ENCODE peak calls at places on chromosomes 16 and 17, in six cellular contexts. One of them, this sample, is unnamed.
A peak's percentile ranks its signal among the peaks of the same experiment; 100 is the strongest.

GRCh38 chr16:28172331-28172730 is 39.4 kb downstream of the XPO6 start:
- DNase-seq in GM12878: no peak
- DNase-seq in K562: no peak
- DNase-seq in SK-N-SH: no peak
- DNase-seq in HCT116: no peak
- DNase-seq in H1: no peak
- DNase-seq in this sample: peak; percentile 28

GRCh38 chr17:50439008-50439407 is 13.0 kb downstream of the ACSF2 start:
- DNase-seq in HCT116: no peak
- DNase-seq in GM12878: no peak
- DNase-seq in H1: no peak
- DNase-seq in SK-N-SH: no peak
- DNase-seq in K562: no peak
- DNase-seq in this sample: no peak

GRCh38 chr17:55564077-55564476 is 52.8 kb upstream of the SMIM36 start:
- DNase-seq in K562: no peak
- DNase-seq in H1: no peak
- DNase-seq in SK-N-SH: no peak
- DNase-seq in GM12878: no peak
- DNase-seq in HCT116: no peak
- DNase-seq in this sample: no peak

GRCh38 chr16:78563905-78564304 is 464.5 kb downstream of the WWOX start:
- DNase-seq in SK-N-SH: no peak
- DNase-seq in H1: no peak
- DNase-seq in HCT116: no peak
- DNase-seq in GM12878: no peak
- DNase-seq in K562: no peak
- DNase-seq in this sample: peak; percentile 23

GRCh38 chr17:36936455-36936934 is 780 bp upstream of the LHX1 start:
- DNase-seq in SK-N-SH: peak; percentile 84
- DNase-seq in H1: no peak
- DNase-seq in HCT116: no peak
- DNase-seq in GM12878: no peak
- DNase-seq in K562: no peak
- DNase-seq in this sample: no peak

GRCh38 chr16:1342526-1343427 is 8.9 kb downstream of the TSR3 start:
- DNase-seq in SK-N-SH: peak; percentile 100
- DNase-seq in GM12878: peak; percentile 91
- DNase-seq in HCT116: peak; percentile 95
- DNase-seq in H1: peak; percentile 96
- DNase-seq in K562: peak; percentile 100
- DNase-seq in this sample: peak; percentile 99

GRCh38 chr17:80695979-80696378 is 151.3 kb downstream of the RPTOR start:
- DNase-seq in HCT116: no peak
- DNase-seq in SK-N-SH: peak; percentile 82
- DNase-seq in GM12878: no peak
- DNase-seq in K562: no peak
- DNase-seq in H1: no peak
- DNase-seq in this sample: no peak

GRCh38 chr16:47888142-47888541 is 267.7 kb downstream of the ABCC12 start:
- DNase-seq in K562: no peak
- DNase-seq in SK-N-SH: no peak
- DNase-seq in H1: peak; percentile 34
- DNase-seq in HCT116: no peak
- DNase-seq in GM12878: no peak
- DNase-seq in this sample: peak; percentile 8

GRCh38 chr17:49696233-49696761 is 11.5 kb downstream of the SLC35B1 start:
- DNase-seq in K562: no peak
- DNase-seq in HCT116: no peak
- DNase-seq in SK-N-SH: no peak
- DNase-seq in GM12878: peak; percentile 72
- DNase-seq in H1: no peak
- DNase-seq in this sample: no peak

GRCh38 chr17:66873962-66874361 is 39.0 kb downstream of the CACNG5 start:
- DNase-seq in SK-N-SH: no peak
- DNase-seq in H1: no peak
- DNase-seq in HCT116: no peak
- DNase-seq in K562: no peak
- DNase-seq in GM12878: no peak
- DNase-seq in this sample: no peak

GRCh38 chr17:3622977-3623594 is 13.0 kb downstream of the SHPK start:
- DNase-seq in GM12878: no peak
- DNase-seq in SK-N-SH: no peak
- DNase-seq in H1: no peak
- DNase-seq in K562: no peak
- DNase-seq in HCT116: no peak
- DNase-seq in this sample: no peak

GRCh38 chr16:17899141-17899540 is 428.4 kb upstream of the XYLT1 start:
- DNase-seq in SK-N-SH: peak; percentile 9
- DNase-seq in K562: no peak
- DNase-seq in HCT116: no peak
- DNase-seq in GM12878: no peak
- DNase-seq in H1: no peak
- DNase-seq in this sample: no peak

GRCh38 chr16:70702624-70703023 is 16.8 kb upstream of the MTSS2 start:
- DNase-seq in HCT116: no peak
- DNase-seq in K562: no peak
- DNase-seq in H1: no peak
- DNase-seq in SK-N-SH: no peak
- DNase-seq in GM12878: no peak
- DNase-seq in this sample: no peak

GRCh38 chr16:9709221-9709620 is 473.0 kb downstream of the GRIN2A start:
- DNase-seq in K562: no peak
- DNase-seq in SK-N-SH: no peak
- DNase-seq in H1: no peak
- DNase-seq in GM12878: no peak
- DNase-seq in HCT116: no peak
- DNase-seq in this sample: no peak

GRCh38 chr16:1696863-1697262 is 9.1 kb upstream of the MAPK8IP3 start:
- DNase-seq in K562: no peak
- DNase-seq in SK-N-SH: no peak
- DNase-seq in GM12878: no peak
- DNase-seq in HCT116: no peak
- DNase-seq in H1: no peak
- DNase-seq in this sample: peak; percentile 75

GRCh38 chr16:19963306-19963705 is 78.7 kb upstream of the GPRC5B start:
- DNase-seq in SK-N-SH: no peak
- DNase-seq in HCT116: no peak
- DNase-seq in H1: no peak
- DNase-seq in K562: no peak
- DNase-seq in GM12878: no peak
- DNase-seq in this sample: no peak

GRCh38 chr17:1878419-1879121 is 48.8 kb downstream of the RPA1 start:
- DNase-seq in HCT116: no peak
- DNase-seq in GM12878: no peak
- DNase-seq in H1: no peak
- DNase-seq in SK-N-SH: no peak
- DNase-seq in K562: no peak
- DNase-seq in this sample: no peak

DNA sequence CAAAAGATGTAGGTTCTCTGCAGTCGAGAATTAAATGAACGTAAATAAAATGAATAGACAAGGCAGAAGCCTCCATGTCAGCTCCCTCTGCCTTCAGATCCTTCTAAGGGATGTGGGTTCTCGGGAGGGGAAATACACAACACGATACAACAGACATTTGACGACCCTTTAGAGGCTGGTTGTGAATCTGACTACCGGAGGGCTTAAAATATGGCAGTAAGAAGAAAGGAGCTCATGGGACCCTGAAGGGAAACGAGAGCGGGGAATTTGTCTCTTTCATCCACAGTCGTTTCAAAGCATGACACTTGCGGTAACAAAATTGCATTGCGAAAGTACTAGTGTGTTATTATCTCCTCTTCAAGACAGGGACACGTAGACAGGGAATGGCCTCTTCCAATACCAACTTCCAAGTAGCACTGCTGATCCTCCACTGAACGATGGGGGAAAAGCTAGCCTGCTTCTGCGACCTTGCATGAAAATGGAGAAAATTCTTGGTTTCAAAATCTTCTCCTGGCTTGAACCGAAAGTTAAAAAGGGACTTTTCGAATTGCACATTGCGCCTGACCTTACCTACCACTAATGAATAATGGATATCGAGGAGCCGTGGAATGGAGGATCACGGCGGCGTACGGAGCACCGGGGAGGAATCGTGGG is 1.2 kb upstream of the TNRC6C start:
- DNase-seq in HCT116: no peak
- DNase-seq in H1: no peak
- DNase-seq in GM12878: peak; percentile 12
- DNase-seq in SK-N-SH: no peak
- DNase-seq in K562: no peak
- DNase-seq in this sample: no peak
- TF ChIP-seq JUND in HCT116: no peak
- TF ChIP-seq JUND in H1: no peak
- TF ChIP-seq JUND in GM12878: no peak
- TF ChIP-seq JUND in SK-N-SH: no peak
- TF ChIP-seq JUND in K562: no peak
- TF ChIP-seq JUND in this sample: no peak

GRCh38 chr17:69710926-69711325 is 296.4 kb downstream of the MAP2K6 start:
- DNase-seq in HCT116: no peak
- DNase-seq in H1: no peak
- DNase-seq in K562: no peak
- DNase-seq in SK-N-SH: no peak
- DNase-seq in GM12878: no peak
- DNase-seq in this sample: no peak

GRCh38 chr17:69713815-69714214 is 299.3 kb downstream of the MAP2K6 start:
- DNase-seq in SK-N-SH: no peak
- DNase-seq in HCT116: no peak
- DNase-seq in H1: no peak
- DNase-seq in GM12878: no peak
- DNase-seq in K562: no peak
- DNase-seq in this sample: no peak

GRCh38 chr17:69709441-69709840 is 294.9 kb downstream of the MAP2K6 start:
- DNase-seq in K562: no peak
- DNase-seq in GM12878: no peak
- DNase-seq in SK-N-SH: no peak
- DNase-seq in H1: no peak
- DNase-seq in HCT116: no peak
- DNase-seq in this sample: no peak

GRCh38 chr17:69712801-69713311 is 298.4 kb downstream of the MAP2K6 start:
- DNase-seq in H1: no peak
- DNase-seq in GM12878: no peak
- DNase-seq in HCT116: no peak
- DNase-seq in SK-N-SH: no peak
- DNase-seq in K562: no peak
- DNase-seq in this sample: no peak

DNA sequence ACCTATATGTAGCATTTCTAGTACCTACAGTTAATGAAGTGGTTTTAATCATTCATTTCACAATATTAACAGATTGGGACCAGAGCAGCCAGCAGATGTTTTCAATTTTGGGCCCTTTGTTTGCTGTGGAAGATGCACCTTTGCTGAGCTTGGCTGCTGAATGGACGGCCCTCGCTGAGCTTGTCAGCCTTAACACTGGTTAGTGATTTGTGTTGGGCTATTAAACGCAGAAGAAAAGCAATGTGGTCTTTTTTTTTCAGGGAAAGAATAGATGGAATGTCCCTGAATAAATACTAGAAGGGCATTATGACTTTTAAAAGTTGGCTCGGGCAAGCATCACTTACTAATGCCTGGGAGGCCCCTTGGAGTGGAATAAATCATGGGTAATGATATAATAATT is 297.0 kb downstream of the MAP2K6 start:
- DNase-seq in SK-N-SH: peak; percentile 14
- DNase-seq in GM12878: no peak
- DNase-seq in HCT116: no peak
- DNase-seq in H1: no peak
- DNase-seq in K562: no peak
- DNase-seq in this sample: no peak
- TF ChIP-seq JUND in SK-N-SH: no peak
- TF ChIP-seq JUND in GM12878: no peak
- TF ChIP-seq JUND in HCT116: no peak
- TF ChIP-seq JUND in H1: no peak
- TF ChIP-seq JUND in K562: no peak
- TF ChIP-seq JUND in this sample: no peak

DNA sequence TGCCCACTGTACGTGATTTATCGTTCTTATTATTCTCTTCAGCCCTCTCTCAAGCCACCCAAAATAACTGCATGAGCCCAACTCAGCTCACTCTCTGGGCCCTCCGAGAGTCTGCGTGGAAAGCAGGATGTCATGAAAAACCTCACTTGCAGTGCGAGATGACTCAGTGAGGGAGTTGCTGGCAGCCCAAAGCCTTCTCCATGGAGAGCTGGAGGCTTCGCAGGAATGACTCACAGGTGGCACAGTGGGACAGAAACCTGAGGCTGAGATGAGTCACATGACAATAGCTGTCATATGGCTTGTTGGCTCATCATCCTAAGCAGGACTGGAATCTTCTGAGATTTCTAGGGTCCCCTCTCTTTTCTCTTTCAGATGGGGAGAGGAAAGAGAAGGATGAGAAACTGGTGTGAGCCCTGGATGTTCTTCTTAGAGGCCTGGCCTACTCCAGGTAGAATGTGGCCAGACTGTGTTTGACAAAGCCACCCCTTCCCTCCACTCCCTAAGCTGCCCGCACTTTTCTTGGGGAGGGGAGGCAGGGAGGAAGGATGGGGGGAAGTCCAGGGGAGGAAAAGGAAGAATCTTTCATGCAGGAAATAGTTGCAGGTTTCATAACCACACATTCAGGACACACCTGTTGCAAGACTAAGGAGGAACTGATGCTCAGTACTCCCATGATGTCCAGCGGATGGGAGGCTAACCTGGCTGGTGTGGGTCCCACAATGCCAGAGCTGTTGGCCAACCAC is 160.6 kb upstream of the RPL38 start:
- DNase-seq in H1: no peak
- DNase-seq in K562: no peak
- DNase-seq in GM12878: no peak
- DNase-seq in SK-N-SH: no peak
- DNase-seq in HCT116: peak; percentile 91
- DNase-seq in this sample: peak; percentile 50
- TF ChIP-seq JUND in H1: no peak
- TF ChIP-seq JUND in K562: no peak
- TF ChIP-seq JUND in GM12878: no peak
- TF ChIP-seq JUND in SK-N-SH: no peak
- TF ChIP-seq JUND in HCT116: peak; percentile 98
- TF ChIP-seq JUND in this sample: no peak

DNA sequence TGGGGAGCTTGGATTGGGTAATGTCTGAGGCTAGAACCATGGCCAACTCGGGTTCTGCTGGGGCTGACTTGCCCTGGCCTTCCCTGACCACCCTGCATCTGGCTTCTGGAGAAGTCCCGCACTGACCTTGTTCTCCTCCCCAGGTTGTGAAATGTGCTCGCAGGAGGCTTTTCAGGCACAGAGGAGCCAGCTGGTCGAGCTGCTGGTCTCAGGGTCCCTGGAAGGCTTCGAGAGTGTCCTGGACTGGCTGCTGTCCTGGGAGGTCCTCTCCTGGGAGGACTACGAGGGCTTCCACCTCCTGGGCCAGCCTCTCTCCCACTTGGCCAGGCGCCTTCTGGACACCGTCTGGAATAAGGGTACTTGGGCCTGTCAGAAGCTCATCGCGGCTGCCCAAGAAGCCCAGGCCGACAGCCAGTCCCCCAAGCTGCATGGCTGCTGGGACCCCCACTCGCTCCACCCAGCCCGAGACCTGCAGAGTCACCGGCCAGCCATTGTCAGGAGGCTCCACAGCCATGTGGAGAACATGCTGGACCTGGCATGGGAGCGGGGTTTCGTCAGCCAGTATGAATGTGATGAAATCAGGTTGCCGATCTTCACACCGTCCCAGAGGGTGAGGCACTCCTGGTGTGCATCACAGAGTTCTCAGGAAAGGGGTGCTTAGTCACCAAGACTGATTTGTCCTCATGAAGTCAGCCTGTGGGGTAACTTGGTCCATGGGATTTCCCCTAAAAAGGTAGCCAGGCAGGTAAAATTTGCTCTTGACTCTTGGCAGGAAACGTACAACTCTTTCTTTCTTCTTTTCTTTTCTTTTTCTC is 6.1 kb downstream of the NOD2 start:
- DNase-seq in SK-N-SH: no peak
- DNase-seq in HCT116: no peak
- DNase-seq in K562: no peak
- DNase-seq in H1: no peak
- DNase-seq in GM12878: no peak
- DNase-seq in this sample: no peak
- TF ChIP-seq JUND in SK-N-SH: no peak
- TF ChIP-seq JUND in HCT116: no peak
- TF ChIP-seq JUND in K562: peak; percentile 29
- TF ChIP-seq JUND in H1: no peak
- TF ChIP-seq JUND in GM12878: no peak
- TF ChIP-seq JUND in this sample: no peak